ENCODE peak calls at places on chromosome 19, in ten cellular contexts. K is GDM1, G is amniotic stem cell, I is NCI-H446, Q is A172, E is pancreas, V is HT1080, B is right cardiac atrium, U is NCI-H2081, F is GM13976. J is an unnamed sample.

GRCh38 chr19:7489609-7490044 is 792 bp upstream of the PEX11G start:
- DNase-seq in K (no peak), G (no peak), I (no peak), Q (no peak), E (no peak), V (no peak), B (no peak), U (no peak), F (peak; percentile 13), J (no peak)

GRCh38 chr19:6065685-6066365 is 44.5 kb downstream of the RFX2 start:
- DNase-seq in K (peak; percentile 82), G (no peak), I (no peak), Q (peak; percentile 78), E (no peak), V (no peak), B (peak; percentile 47), U (peak; percentile 52), F (no peak), J (no peak)

GRCh38 chr19:9381367-9381785 is 18.6 kb downstream of the ZNF177 start:
- DNase-seq in K (no peak), G (no peak), I (no peak), Q (no peak), E (no peak), V (no peak), B (no peak), U (no peak), F (no peak), J (no peak)

GRCh38 chr19:46618670-46619231 is 6.1 kb downstream of the PTGIR start:
- DNase-seq in K (no peak), G (no peak), I (no peak), Q (no peak), E (peak; percentile 88), V (no peak), B (peak; percentile 28), U (peak; percentile 37), F (peak; percentile 72), J (no peak)

GRCh38 chr19:6264077-6264445 is 15.7 kb downstream of the MLLT1 start:
- DNase-seq in K (no peak), G (no peak), I (no peak), Q (no peak), E (no peak), V (no peak), B (no peak), U (no peak), F (no peak), J (no peak)

GRCh38 chr19:5664515-5664914 is 15.8 kb downstream of the MICOS13 start:
- DNase-seq in K (no peak), G (no peak), I (no peak), Q (no peak), E (peak; percentile 22), V (no peak), B (no peak), U (no peak), F (no peak), J (no peak)

GRCh38 chr19:29714953-29715694 is at the start of gene C19orf12:
- DNase-seq in K (peak; percentile 39), G (no peak), I (peak; percentile 15), Q (peak; percentile 7), E (peak; percentile 87), V (peak; percentile 31), B (peak; percentile 63), U (peak; percentile 47), F (peak; percentile 83), J (no peak)

GRCh38 chr19:996051-996838 is 4.0 kb upstream of the GRIN3B start:
- DNase-seq in K (no peak), G (no peak), I (no peak), Q (no peak), E (peak; percentile 80), V (no peak), B (no peak), U (peak; percentile 22), F (peak; percentile 82), J (no peak)

GRCh38 chr19:11361771-11362731 is 6.8 kb downstream of the PLPPR2 start:
- DNase-seq in K (no peak), G (no peak), I (no peak), Q (no peak), E (no peak), V (no peak), B (no peak), U (no peak), F (no peak), J (no peak)

GRCh38 chr19:42255766-42256750 is 1.1 kb upstream of the ERF start:
- DNase-seq in K (no peak), G (no peak), I (no peak), Q (peak; percentile 56), E (peak; percentile 80), V (no peak), B (peak; percentile 71), U (no peak), F (no peak), J (no peak)

GRCh38 chr19:53872762-53873161 is 5.1 kb downstream of the MYADM start:
- DNase-seq in K (no peak), G (no peak), I (no peak), Q (no peak), E (no peak), V (no peak), B (no peak), U (no peak), F (no peak), J (no peak)

GRCh38 chr19:35303357-35303915 is 11.5 kb downstream of the MAG start:
- DNase-seq in K (no peak), G (no peak), I (no peak), Q (no peak), E (no peak), V (no peak), B (no peak), U (no peak), F (no peak), J (no peak)

GRCh38 chr19:42068361-42068755 is 1.6 kb downstream of the GRIK5 start:
- DNase-seq in K (no peak), G (no peak), I (no peak), Q (no peak), E (no peak), V (no peak), B (no peak), U (no peak), F (no peak), J (no peak)

GRCh38 chr19:46791944-46792343 is 3.5 kb upstream of the SLC1A5 start:
- DNase-seq in K (no peak), G (no peak), I (no peak), Q (no peak), E (no peak), V (no peak), B (no peak), U (no peak), F (peak; percentile 48), J (no peak)

GRCh38 chr19:16368385-16369305 is 44.0 kb downstream of the KLF2 start:
- DNase-seq in K (no peak), G (no peak), I (no peak), Q (no peak), E (no peak), V (no peak), B (no peak), U (no peak), F (no peak), J (no peak)

GRCh38 chr19:55149078-55150003 is at the start of gene TNNT1:
- DNase-seq in K (no peak), G (no peak), I (no peak), Q (no peak), E (no peak), V (no peak), B (no peak), U (no peak), F (no peak), J (no peak)

GRCh38 chr19:31461814-31462539 is 112.7 kb upstream of the TSHZ3 start:
- DNase-seq in K (no peak), G (no peak), I (no peak), Q (peak; percentile 53), E (no peak), V (peak; percentile 8), B (no peak), U (no peak), F (no peak), J (peak; percentile 2)

J was measured in AG09309.